ENCODE peak calls at places on chromosomes 16 and 17, in four cellular contexts. G, Q, C and I are unnamed samples.

GRCh38 chr17:57484826-57485565 is 228.7 kb downstream of the MSI2 start:
- DNase-seq in G (no peak), Q (no peak), C (no peak), I (no peak)

GRCh38 chr17:5558815-5559785 is 25.2 kb downstream of the NLRP1 start:
- DNase-seq in G (no peak), Q (no peak), C (no peak), I (no peak)

GRCh38 chr16:3874242-3874641 is 6.3 kb downstream of the CREBBP start:
- DNase-seq in G (no peak), Q (no peak), C (no peak), I (no peak)

GRCh38 chr17:78391843-78392242 is 13.4 kb downstream of the PGS1 start:
- DNase-seq in G (no peak), Q (no peak), C (no peak), I (no peak)

GRCh38 chr16:77856455-77857138 is 68.2 kb downstream of the VAT1L start:
- DNase-seq in G (no peak), Q (no peak), C (no peak), I (no peak)

GRCh38 chr17:6674586-6674985 is 23.0 kb downstream of the C17orf100 start:
- DNase-seq in G (no peak), Q (no peak), C (no peak), I (no peak)

GRCh38 chr17:31533546-31534155 is 142.2 kb downstream of the RAB11FIP4 start:
- DNase-seq in G (no peak), Q (no peak), C (no peak), I (peak; percentile 79)

GRCh38 chr17:79340771-79341528 is 266.3 kb downstream of the ENGASE start:
- DNase-seq in G (no peak), Q (no peak), C (no peak), I (no peak)

GRCh38 chr16:23920899-23921298 is 85.1 kb downstream of the PRKCB start:
- DNase-seq in G (no peak), Q (no peak), C (no peak), I (no peak)

GRCh38 chr16:82229800-82230619 is 60.0 kb upstream of the MPHOSPH6 start:
- DNase-seq in G (peak; percentile 28), Q (peak; percentile 63), C (no peak), I (peak; percentile 71)

GRCh38 chr16:53098526-53099317 is 43.9 kb downstream of the CHD9 start:
- DNase-seq in G (peak; percentile 86), Q (peak; percentile 89), C (peak; percentile 39), I (peak; percentile 91)

GRCh38 chr16:88971371-88972097 is 5.5 kb downstream of the CBFA2T3 start:
- DNase-seq in G (no peak), Q (no peak), C (no peak), I (no peak)

GRCh38 chr17:62802531-62803205 is 5.4 kb downstream of the MARCHF10 start:
- DNase-seq in G (no peak), Q (no peak), C (no peak), I (no peak)

GRCh38 chr17:65468321-65468720 is 93.1 kb downstream of the AXIN2 start:
- DNase-seq in G (no peak), Q (no peak), C (no peak), I (no peak)

GRCh38 chr16:49750341-49751011 is 105.4 kb downstream of the ZNF423 start:
- DNase-seq in G (no peak), Q (no peak), C (no peak), I (peak; percentile 20)

GRCh38 chr17:39027037-39027436 is 59.8 kb upstream of the FBXO47 start:
- DNase-seq in G (peak; percentile 25), Q (peak; percentile 73), C (no peak), I (peak; percentile 53)

GRCh38 chr16:1610841-1611653 is 825 bp downstream of the IFT140 start:
- DNase-seq in G (no peak), Q (no peak), C (no peak), I (peak; percentile 47)

GRCh38 chr16:50301626-50302471 is 35.5 kb downstream of the ADCY7 start:
- DNase-seq in G (no peak), Q (no peak), C (no peak), I (no peak)

GRCh38 chr17:73027130-73027741 is 65.3 kb downstream of the SLC39A11 start:
- DNase-seq in G (no peak), Q (no peak), C (no peak), I (no peak)

GRCh38 chr16:81509404-81509803 is 64.8 kb downstream of the CMIP start:
- DNase-seq in G (no peak), Q (no peak), C (no peak), I (no peak)

GRCh38 chr16:84527486-84528269 is 23.2 kb upstream of the MEAK7 start:
- DNase-seq in G (no peak), Q (no peak), C (no peak), I (peak; percentile 73)

GRCh38 chr17:45305532-45306087 is 11.2 kb downstream of the MAP3K14 start:
- DNase-seq in G (no peak), Q (no peak), C (no peak), I (no peak)

GRCh38 chr17:17856386-17856785 is 19.6 kb upstream of the SREBF1 start:
- DNase-seq in G (no peak), Q (no peak), C (no peak), I (no peak)

GRCh38 chr17:17859909-17860760 is 23.3 kb upstream of the SREBF1 start:
- DNase-seq in G (no peak), Q (peak; percentile 75), C (no peak), I (peak; percentile 78)

GRCh38 chr17:17865035-17865434 is 28.2 kb upstream of the SREBF1 start:
- DNase-seq in G (no peak), Q (no peak), C (no peak), I (no peak)

GRCh38 chr17:17857496-17857895 is 20.7 kb upstream of the SREBF1 start:
- DNase-seq in G (no peak), Q (no peak), C (no peak), I (peak; percentile 71)

DNA sequence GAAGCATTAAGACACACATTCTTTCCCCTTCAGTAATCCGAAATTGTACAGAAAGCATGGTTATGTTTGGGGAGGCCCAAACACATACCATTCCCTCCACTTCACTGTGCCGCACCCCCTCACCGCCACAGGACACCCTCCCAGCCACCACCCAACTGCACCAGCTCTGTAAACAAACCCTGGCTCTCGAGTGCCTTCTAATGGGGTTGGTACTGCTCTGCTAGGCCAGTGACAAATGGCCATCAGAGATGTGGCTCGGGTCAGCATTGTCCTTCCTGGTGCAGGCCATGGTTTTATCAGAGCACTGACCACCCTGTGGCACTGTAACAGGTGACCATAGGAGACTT is 23.9 kb upstream of the SREBF1 start:
- DNase-seq in G (no peak), Q (no peak), C (no peak), I (no peak)
- H3K27ac ChIP-seq in G (peak overlapping the region; percentile 28), Q (no peak overlapping the region), C (no peak overlapping the region), I (no peak overlapping the region)

GRCh38 chr16:70483426-70483825 is 29.0 kb downstream of the FCSK start:
- DNase-seq in G (no peak), Q (no peak), C (no peak), I (no peak)
- H3K27ac ChIP-seq in G (no peak overlapping the region), Q (no peak overlapping the region), C (no peak overlapping the region), I (no peak overlapping the region)

DNA sequence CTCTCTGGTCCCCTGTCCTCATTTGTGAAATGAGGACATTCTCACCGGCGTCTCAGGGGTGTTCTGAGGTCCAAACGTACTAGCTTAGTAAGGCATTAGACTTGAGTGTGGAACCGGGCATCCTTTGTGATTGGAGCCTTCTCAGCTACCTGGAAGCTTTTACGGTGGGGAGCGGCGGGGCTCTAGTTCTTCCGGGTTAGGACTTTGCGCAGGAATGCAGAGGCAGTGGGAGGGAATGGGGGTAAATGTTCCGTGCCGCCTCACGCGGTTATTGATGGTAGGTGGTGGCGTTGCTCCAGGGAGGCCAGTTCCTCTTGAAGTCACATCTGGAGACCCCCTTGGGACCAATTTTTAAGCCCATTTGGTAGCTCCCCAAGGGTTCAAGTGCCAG is 113.6 kb downstream of the SNX29 start:
- DNase-seq in G (no peak), Q (no peak), C (no peak), I (no peak)
- H3K27ac ChIP-seq in G (no peak overlapping the region), Q (peak overlapping the region; percentile 73), C (peak overlapping the region; percentile 84), I (no peak overlapping the region)

GRCh38 chr16:30566531-30566930 is 5.0 kb downstream of the ZNF688 start:
- DNase-seq in G (no peak), Q (no peak), C (no peak), I (no peak)
- H3K27ac ChIP-seq in G (no peak overlapping the region), Q (no peak overlapping the region), C (no peak overlapping the region), I (no peak overlapping the region)

DNA sequence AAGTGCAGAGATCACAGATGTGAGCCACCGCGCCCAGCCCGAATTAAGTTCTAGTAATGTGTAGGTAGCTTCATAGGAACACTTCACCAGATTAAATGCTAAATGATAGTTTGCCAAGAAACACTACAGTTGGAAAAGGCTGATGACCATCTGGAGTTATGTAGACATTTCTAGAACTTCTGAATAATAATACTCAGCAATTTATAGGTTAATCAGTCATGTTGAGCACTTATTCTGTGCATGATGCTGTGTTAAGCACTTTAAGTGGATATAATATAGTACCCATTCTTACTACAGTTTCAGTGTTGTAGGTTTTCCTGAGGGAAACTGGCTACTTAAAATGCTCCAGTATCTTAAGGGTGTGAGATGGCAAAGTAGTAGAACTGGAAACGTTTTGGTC is 45.2 kb downstream of the NUP93 start:
- DNase-seq in G (no peak), Q (no peak), C (no peak), I (no peak)
- H3K27ac ChIP-seq in G (no peak overlapping the region), Q (no peak overlapping the region), C (no peak overlapping the region), I (no peak overlapping the region)

DNA sequence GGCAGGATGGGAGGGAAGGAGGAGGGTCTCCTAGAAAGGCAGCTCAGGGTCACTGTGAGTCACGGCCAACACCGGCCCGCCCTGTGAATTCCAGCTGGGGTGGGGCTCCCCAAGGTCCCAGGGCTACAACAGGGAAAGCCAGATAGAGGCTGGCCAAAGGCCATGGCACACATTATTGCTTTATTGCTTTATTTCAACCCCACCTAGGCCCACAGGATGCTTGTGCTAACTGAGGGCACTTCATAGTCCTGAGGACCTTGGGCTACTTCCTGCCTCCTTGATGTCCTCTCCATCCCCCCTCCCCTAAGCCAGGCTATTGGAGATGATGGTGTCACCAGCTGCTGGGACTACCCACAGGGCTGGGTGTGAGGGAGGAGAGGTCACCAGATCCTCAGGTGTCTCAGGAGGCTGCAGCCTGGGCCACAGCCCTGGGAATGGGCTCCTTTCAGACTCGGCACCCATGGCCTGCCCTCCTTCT is 26.1 kb downstream of the LRRC75A start:
- DNase-seq in G (no peak), Q (no peak), C (no peak), I (no peak)
- H3K27ac ChIP-seq in G (no peak overlapping the region), Q (no peak overlapping the region), C (no peak overlapping the region), I (no peak overlapping the region)

DNA sequence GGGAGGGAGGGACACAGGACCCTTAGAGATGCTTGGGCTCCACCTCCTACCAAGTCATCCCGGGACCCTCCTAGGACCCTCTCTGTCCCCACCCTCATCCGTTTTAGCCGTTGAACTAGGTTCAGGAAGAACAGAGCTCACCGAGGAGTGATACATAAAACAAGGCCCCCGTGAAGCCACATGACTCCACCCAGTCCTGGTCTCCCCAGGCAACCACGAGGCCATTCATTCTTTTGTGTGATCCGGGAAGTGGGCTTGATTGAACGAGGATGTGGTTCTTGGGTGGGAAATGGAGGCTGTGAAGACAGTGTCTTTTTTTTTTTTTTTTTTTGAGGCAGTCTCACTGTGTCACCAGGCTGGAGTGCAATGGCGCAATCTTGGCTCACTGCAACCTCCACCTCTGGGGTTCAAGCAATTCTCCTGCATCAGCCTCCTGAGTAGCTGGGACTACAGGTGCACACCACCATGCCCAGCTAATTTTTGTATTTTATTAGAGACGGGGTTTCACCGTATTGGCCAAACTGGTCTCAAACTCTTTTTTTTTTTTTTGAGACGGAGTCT is 14.8 kb downstream of the TRARG1 start:
- DNase-seq in G (no peak), Q (no peak), C (no peak), I (no peak)
- H3K27ac ChIP-seq in G (no peak overlapping the region), Q (no peak overlapping the region), C (no peak overlapping the region), I (no peak overlapping the region)